ENCODE peak calls at places on chromosomes 2 and 18, in seven cellular contexts. M, W, Q, A, L, O and F are unnamed samples.
A peak's percentile ranks its signal among the peaks of the same experiment; 100 is the strongest.

GRCh38 chr2:4980989-4981388 is 711.2 kb upstream of the SOX11 start:
- DNase-seq in L (no peak), O (no peak), Q (no peak), M (no peak), W (no peak), A (no peak), F (no peak)

GRCh38 chr18:58962331-58962730 is 97.7 kb downstream of the ZNF532 start:
- DNase-seq in M (no peak), W (no peak), A (no peak), L (no peak), O (no peak), Q (no peak), F (no peak)

GRCh38 chr2:46510596-46511177 is 31.3 kb downstream of the TMEM247 start:
- DNase-seq in O (no peak), A (no peak), Q (no peak), L (no peak), M (no peak), W (no peak), F (no peak)

GRCh38 chr2:55779459-55780421 is 86.1 kb upstream of the PNPT1 start:
- DNase-seq in W (no peak), L (peak; percentile 82), A (no peak), Q (no peak), M (no peak), O (no peak), F (no peak)

GRCh38 chr2:131516011-131516410 is 11.7 kb upstream of the CCDC74A start:
- DNase-seq in M (no peak), L (no peak), W (no peak), Q (no peak), O (no peak), A (no peak), F (no peak)

GRCh38 chr2:69386376-69386775 is 651 bp downstream of the GFPT1 start:
- DNase-seq in Q (no peak), L (no peak), W (peak; percentile 14), A (no peak), M (no peak), O (no peak), F (no peak)

GRCh38 chr2:100902833-100903405 is 83.0 kb downstream of the NPAS2 start:
- DNase-seq in A (no peak), Q (no peak), L (peak; percentile 97), O (no peak), W (no peak), M (no peak), F (no peak)

GRCh38 chr2:191885650-191886049 is 38.8 kb upstream of the CAVIN2 start:
- DNase-seq in O (no peak), W (no peak), A (no peak), Q (no peak), L (no peak), M (no peak), F (no peak)

GRCh38 chr2:241122376-241123002 is 20.4 kb upstream of the MTERF4 start:
- DNase-seq in Q (no peak), L (no peak), W (no peak), A (no peak), O (no peak), M (no peak), F (no peak)
- H3K27ac ChIP-seq in Q (no peak overlapping the region), L (no peak overlapping the region), W (no peak overlapping the region), A (no peak overlapping the region), O (no peak overlapping the region), M (no peak overlapping the region), F (no peak overlapping the region)

GRCh38 chr2:24176326-24176725 is 1.5 kb downstream of the FAM228A start:
- DNase-seq in Q (no peak), M (no peak), L (no peak), A (no peak), W (no peak), O (no peak), F (no peak)

GRCh38 chr2:24169031-24169430 is 5.8 kb upstream of the FAM228A start:
- DNase-seq in Q (no peak), A (no peak), L (no peak), W (no peak), M (no peak), O (no peak), F (no peak)

GRCh38 chr2:24179683-24180082 is 4.8 kb downstream of the FAM228A start:
- DNase-seq in W (no peak), Q (no peak), M (no peak), O (no peak), L (no peak), A (no peak), F (no peak)

GRCh38 chr2:24175631-24176030 is 778 bp downstream of the FAM228A start:
- DNase-seq in M (no peak), Q (no peak), A (no peak), O (no peak), L (no peak), W (no peak), F (no peak)

DNA sequence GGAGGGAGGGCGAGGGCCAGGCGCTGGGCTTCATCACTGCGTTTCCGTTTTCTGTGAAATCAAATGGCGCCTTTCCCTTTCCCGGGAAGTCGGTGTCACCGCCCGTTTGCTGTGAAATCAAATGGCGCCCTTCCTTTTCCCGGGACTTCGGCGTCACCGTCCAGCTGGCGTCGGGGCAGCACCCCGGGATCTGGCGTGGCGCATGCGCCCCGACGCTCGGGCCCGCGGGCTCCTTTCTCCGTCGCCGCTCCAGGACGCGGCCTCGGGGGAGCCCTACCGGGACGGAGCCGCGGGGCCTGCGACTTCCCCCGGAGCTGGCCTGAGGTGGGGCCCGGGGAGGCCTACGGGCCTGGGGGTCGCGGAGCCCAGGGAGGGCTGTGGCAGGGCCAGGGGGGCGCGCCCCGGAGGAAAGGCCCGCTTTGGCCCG is at the start of gene FAM228A:
- DNase-seq in Q (no peak), M (no peak), W (no peak), A (no peak), O (no peak), L (no peak), F (no peak)
- H3K27ac ChIP-seq in Q (no peak within 1 kb of the TSS), M (no peak within 1 kb of the TSS), W (no peak within 1 kb of the TSS), A (no peak within 1 kb of the TSS), O (no peak within 1 kb of the TSS), L (no peak within 1 kb of the TSS), F (no peak within 1 kb of the TSS)

DNA sequence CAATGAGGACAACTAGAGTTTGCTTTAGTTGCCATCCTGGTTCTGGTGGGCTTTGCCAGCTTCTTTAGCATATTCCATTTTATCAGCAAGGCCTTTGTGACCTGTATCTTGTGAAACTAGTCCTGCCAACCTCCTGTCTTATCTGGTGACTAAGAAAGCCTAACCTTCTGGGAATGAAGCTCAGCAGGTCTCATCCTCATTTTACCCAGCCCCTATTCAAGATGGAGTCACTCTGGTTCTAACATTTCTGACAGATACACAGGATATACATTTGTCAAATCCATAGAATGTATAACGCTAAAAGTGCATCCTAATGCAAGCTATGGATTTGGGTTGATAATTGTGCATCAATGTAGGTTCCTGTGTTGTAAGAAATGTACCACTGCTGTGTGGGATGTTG is 152.4 kb downstream of the MAIP1 start:
- DNase-seq in A (no peak), W (no peak), O (no peak), Q (no peak), M (no peak), L (no peak), F (no peak)
- H3K27ac ChIP-seq in A (no peak overlapping the region), W (no peak overlapping the region), O (no peak overlapping the region), Q (no peak overlapping the region), M (no peak overlapping the region), L (no peak overlapping the region), F (no peak overlapping the region)

GRCh38 chr2:151329998-151330397 is 27.4 kb upstream of the TNFAIP6 start:
- DNase-seq in O (no peak), W (no peak), M (no peak), Q (no peak), A (no peak), L (no peak), F (no peak)

GRCh38 chr2:151326532-151326931 is 30.9 kb upstream of the TNFAIP6 start:
- DNase-seq in O (no peak), A (no peak), L (peak; percentile 30), W (no peak), M (no peak), Q (no peak), F (no peak)

DNA sequence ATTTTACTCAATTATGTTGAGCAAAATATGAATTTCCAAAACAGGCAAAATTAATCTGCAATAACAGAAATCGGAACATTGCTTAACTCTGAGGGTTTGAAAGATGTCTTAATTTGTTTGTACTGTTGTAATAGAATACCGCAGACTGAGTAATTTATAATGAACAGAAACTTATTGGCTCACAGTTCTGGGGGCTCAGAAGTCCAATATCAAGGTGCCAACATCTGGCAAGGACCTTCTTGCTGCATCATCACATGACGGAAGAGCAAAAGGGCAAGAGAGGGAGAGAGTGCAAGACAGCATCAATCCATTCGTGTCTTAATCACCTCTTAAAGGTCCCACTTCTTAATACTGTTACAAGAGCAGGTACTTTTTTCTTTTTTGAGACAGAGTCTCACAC is 31.7 kb upstream of the TNFAIP6 start:
- DNase-seq in W (no peak), M (no peak), O (no peak), Q (no peak), L (no peak), A (no peak), F (no peak)
- H3K27ac ChIP-seq in W (no peak overlapping the region), M (no peak overlapping the region), O (no peak overlapping the region), Q (no peak overlapping the region), L (no peak overlapping the region), A (no peak overlapping the region), F (no peak overlapping the region)

GRCh38 chr2:145028055-145028630 is 508.2 kb upstream of the ZEB2 start:
- DNase-seq in O (no peak), L (no peak), Q (no peak), W (no peak), A (no peak), M (no peak), F (no peak)
- H3K27ac ChIP-seq in O (no peak overlapping the region), L (no peak overlapping the region), Q (no peak overlapping the region), W (no peak overlapping the region), A (no peak overlapping the region), M (no peak overlapping the region), F (no peak overlapping the region)

GRCh38 chr2:12300927-12301326 is 415.8 kb upstream of the TRIB2 start:
- DNase-seq in O (no peak), Q (no peak), M (no peak), A (no peak), L (peak; percentile 37), W (no peak), F (no peak)

GRCh38 chr2:12302140-12302539 is 414.6 kb upstream of the TRIB2 start:
- DNase-seq in A (no peak), L (no peak), M (no peak), Q (no peak), O (no peak), W (no peak), F (no peak)

GRCh38 chr2:12302691-12303090 is 414.0 kb upstream of the TRIB2 start:
- DNase-seq in O (no peak), M (no peak), W (no peak), Q (no peak), L (no peak), A (no peak), F (no peak)

GRCh38 chr2:12299431-12299830 is 417.3 kb upstream of the TRIB2 start:
- DNase-seq in Q (no peak), A (no peak), L (no peak), W (no peak), M (no peak), O (no peak), F (no peak)

GRCh38 chr2:12300019-12300602 is 416.6 kb upstream of the TRIB2 start:
- DNase-seq in A (no peak), Q (no peak), M (no peak), W (no peak), L (peak; percentile 41), O (no peak), F (no peak)
- H3K27ac ChIP-seq in A (no peak overlapping the region), Q (no peak overlapping the region), M (no peak overlapping the region), W (no peak overlapping the region), L (no peak overlapping the region), O (no peak overlapping the region), F (no peak overlapping the region)